ENCODE peak calls at places on chromosomes 12 and 14, in four cellular contexts. I is A172, Y is AG10803, R is A549. P is an unnamed sample.
A peak's percentile ranks its signal among the peaks of the same experiment; 100 is the strongest.

GRCh38 chr12:128056299-128056885 is 210.6 kb upstream of the TMEM132C start:
- DNase-seq in I (no peak), R (no peak), Y (no peak), P (no peak)

GRCh38 chr14:61218765-61219164 is 62.4 kb downstream of the TMEM30B start:
- DNase-seq in I (no peak), Y (peak; percentile 76), R (no peak), P (no peak)

GRCh38 chr12:44507471-44507870 is 368.6 kb downstream of the NELL2 start:
- DNase-seq in I (no peak), Y (no peak), R (no peak), P (no peak)

GRCh38 chr14:105476937-105477658 is 2.5 kb downstream of the CRIP2 start:
- DNase-seq in Y (no peak), I (no peak), R (no peak), P (peak; percentile 64)

GRCh38 chr14:52607061-52607460 is 54.4 kb downstream of the GPR137C start:
- DNase-seq in R (no peak), I (no peak), Y (no peak), P (no peak)

GRCh38 chr14:96424104-96424989 is 32.4 kb downstream of the AK7 start:
- DNase-seq in R (peak; percentile 57), Y (peak; percentile 69), I (peak; percentile 45), P (peak; percentile 31)

GRCh38 chr14:102805454-102805891 is 28.2 kb downstream of the TRAF3 start:
- DNase-seq in R (no peak), I (peak; percentile 65), Y (peak; percentile 36), P (no peak)

GRCh38 chr12:57086951-57087688 is 1.8 kb upstream of the NAB2 start:
- DNase-seq in R (peak; percentile 80), I (peak; percentile 64), Y (peak; percentile 89), P (peak; percentile 70)

GRCh38 chr12:80624986-80625530 is 82.4 kb upstream of the MYF6 start:
- DNase-seq in I (no peak), R (no peak), Y (no peak), P (no peak)

GRCh38 chr12:110846615-110847566 is at the start of gene CCDC63:
- DNase-seq in I (no peak), R (peak; percentile 83), Y (peak; percentile 26), P (peak; percentile 79)

GRCh38 chr14:55446127-55446736 is 5.8 kb upstream of the TBPL2 start:
- DNase-seq in I (peak; percentile 63), Y (peak; percentile 72), R (peak; percentile 61), P (peak; percentile 85)

GRCh38 chr12:23887055-23887835 is 62.2 kb downstream of the SOX5 start:
- DNase-seq in R (no peak), Y (no peak), I (no peak), P (no peak)

GRCh38 chr12:23550753-23551152 is 398.7 kb downstream of the SOX5 start:
- DNase-seq in Y (no peak), I (no peak), R (no peak), P (no peak)

GRCh38 chr12:29026419-29026818 is 122.7 kb upstream of the FAR2 start:
- DNase-seq in I (no peak), R (no peak), Y (no peak), P (no peak)

GRCh38 chr12:110743571-110744093 is 941 bp upstream of the PPP1CC start:
- DNase-seq in Y (no peak), I (no peak), R (no peak), P (no peak)

GRCh38 chr12:48998497-48999353 is 450 bp downstream of the DDN start:
- DNase-seq in R (no peak), I (no peak), Y (no peak), P (no peak)

GRCh38 chr12:106297681-106298080 is 4.9 kb upstream of the TCP11L2 start:
- DNase-seq in R (no peak), Y (no peak), I (no peak), P (no peak)

GRCh38 chr12:76464636-76465166 is 94.9 kb downstream of the OSBPL8 start:
- DNase-seq in R (no peak), I (no peak), Y (no peak), P (no peak)

GRCh38 chr12:53096089-53096741 is 1.3 kb upstream of the IGFBP6 start:
- DNase-seq in R (no peak), Y (peak; percentile 92), I (no peak), P (no peak)

GRCh38 chr14:68695871-68696665 is 96.8 kb downstream of the ZFP36L1 start:
- DNase-seq in I (no peak), Y (no peak), R (no peak), P (no peak)

GRCh38 chr12:47364251-47364650 is 284.5 kb upstream of the AMIGO2 start:
- DNase-seq in Y (no peak), R (no peak), I (no peak), P (no peak)

GRCh38 chr12:45292486-45293195 is 76.7 kb downstream of the ANO6 start:
- DNase-seq in I (no peak), Y (no peak), R (no peak), P (no peak)

GRCh38 chr12:53219956-53220856 is 11.8 kb downstream of the RARG start:
- DNase-seq in I (no peak), R (peak; percentile 79), Y (peak; percentile 63), P (peak; percentile 49)

GRCh38 chr12:85468356-85469157 is 188.5 kb downstream of the ALX1 start:
- DNase-seq in Y (peak; percentile 56), R (peak; percentile 28), I (peak; percentile 64), P (peak; percentile 37)

GRCh38 chr14:75306917-75307699 is 28.5 kb downstream of the FOS start:
- DNase-seq in I (no peak), Y (peak; percentile 16), R (peak; percentile 66), P (peak; percentile 64)

GRCh38 chr12:112352921-112353320 is 29.3 kb downstream of the HECTD4 start:
- DNase-seq in R (no peak), I (no peak), Y (no peak), P (no peak)

GRCh38 chr12:22851532-22851931 is 226.6 kb downstream of the ETNK1 start:
- DNase-seq in Y (no peak), R (no peak), I (no peak), P (no peak)

GRCh38 chr14:100426331-100426730 is 103.2 kb downstream of the SLC25A47 start:
- DNase-seq in R (no peak), Y (no peak), I (no peak), P (no peak)

GRCh38 chr12:104715562-104716182 is 242.4 kb downstream of the SLC41A2 start:
- DNase-seq in I (no peak), R (no peak), Y (no peak), P (peak; percentile 93)

GRCh38 chr14:81801921-81802320 is 268.3 kb upstream of the SEL1L start:
- DNase-seq in Y (peak; percentile 0), R (no peak), I (no peak), P (no peak)

GRCh38 chr14:50669441-50669986 is 1.4 kb upstream of the SAV1 start:
- DNase-seq in I (no peak), Y (no peak), R (no peak), P (no peak)

GRCh38 chr12:46959484-46959883 is 119.9 kb upstream of the PCED1B start:
- DNase-seq in R (peak; percentile 24), I (peak; percentile 86), Y (peak; percentile 89), P (no peak)

GRCh38 chr14:58882577-58883018 is 244.8 kb downstream of the DACT1 start:
- DNase-seq in R (no peak), Y (peak; percentile 97), I (no peak), P (peak; percentile 54)

P was measured in BE2C.